ENCODE peak calls at places on chromosomes 2 and 18, in four cellular contexts. A, E, L and W are unnamed samples.

GRCh38 chr2:186129767-186130581 is 356.1 kb upstream of the ZC3H15 start:
- DNase-seq in A (no peak), E (no peak), L (no peak), W (no peak)

GRCh38 chr2:157722580-157723234 is 94.0 kb upstream of the ACVR1C start:
- DNase-seq in A (no peak), E (peak; percentile 30), L (no peak), W (no peak)

GRCh38 chr2:239380831-239381708 is 19.8 kb downstream of the HDAC4 start:
- DNase-seq in A (no peak), E (no peak), L (peak; percentile 45), W (peak; percentile 35)

GRCh38 chr2:108988796-108989713 is at the start of gene EDAR:
- DNase-seq in A (no peak), E (peak; percentile 27), L (peak; percentile 49), W (no peak)

GRCh38 chr2:196131949-196132925 is 39.1 kb downstream of the STK17B start:
- DNase-seq in A (no peak), E (peak; percentile 60), L (no peak), W (no peak)

GRCh38 chr2:73113634-73113958 is 848 bp upstream of the RAB11FIP5 start:
- DNase-seq in A (no peak), E (no peak), L (no peak), W (no peak)

GRCh38 chr2:109128466-109129355 is at the start of gene SH3RF3:
- DNase-seq in A (no peak), E (peak; percentile 71), L (no peak), W (peak; percentile 41)

GRCh38 chr2:114039681-114040080 is 149.8 kb downstream of the ACTR3 start:
- DNase-seq in A (no peak), E (no peak), L (no peak), W (no peak)

GRCh38 chr18:76679259-76679658 is 143.1 kb upstream of the ZNF236 start:
- DNase-seq in A (no peak), E (peak; percentile 32), L (no peak), W (no peak)

GRCh38 chr2:216904554-216904953 is 44.7 kb upstream of the TNP1 start:
- DNase-seq in A (no peak), E (no peak), L (no peak), W (no peak)

GRCh38 chr18:14999085-14999975 is 251.4 kb downstream of the ANKRD30B start:
- DNase-seq in A (no peak), E (no peak), L (no peak), W (no peak)

GRCh38 chr2:235170536-235171510 is 219.0 kb downstream of the SH3BP4 start:
- DNase-seq in A (no peak), E (peak; percentile 82), L (no peak), W (no peak)

GRCh38 chr2:33021542-33022259 is 74.9 kb downstream of the LTBP1 start:
- DNase-seq in A (no peak), E (peak; percentile 92), L (no peak), W (no peak)